ENCODE peak calls at places on chromosome 5, in six cellular contexts. One of them, this sample, is unnamed.

GRCh38 chr5:10384483-10384882 is 31.0 kb downstream of the MARCHF6 start:
- DNase-seq in posterior vena cava: no peak
- DNase-seq in stimulated activated CD4-positive, alpha-beta T cell treated with anti-CD3 and anti-CD28 coated beads, Interleukin-15, amount 100 ng/mL, for 1 hour: no peak
- DNase-seq in hippocampal formation: no peak
- DNase-seq in hepatic stellate cell: no peak
- DNase-seq in amniotic stem cell: no peak
- DNase-seq in this sample: no peak

GRCh38 chr5:462051-462481 is 19.1 kb downstream of the EXOC3 start:
- DNase-seq in posterior vena cava: peak
- DNase-seq in stimulated activated CD4-positive, alpha-beta T cell treated with anti-CD3 and anti-CD28 coated beads, Interleukin-15, amount 100 ng/mL, for 1 hour: no peak
- DNase-seq in hippocampal formation: no peak
- DNase-seq in hepatic stellate cell: no peak
- DNase-seq in amniotic stem cell: no peak
- DNase-seq in this sample: no peak

GRCh38 chr5:56900858-56901578 is 8.4 kb upstream of the SETD9 start:
- DNase-seq in posterior vena cava: no peak
- DNase-seq in stimulated activated CD4-positive, alpha-beta T cell treated with anti-CD3 and anti-CD28 coated beads, Interleukin-15, amount 100 ng/mL, for 1 hour: no peak
- DNase-seq in hippocampal formation: peak
- DNase-seq in hepatic stellate cell: peak
- DNase-seq in amniotic stem cell: peak
- DNase-seq in this sample: no peak

GRCh38 chr5:169688106-169688505 is 51.0 kb downstream of the DOCK2 start:
- DNase-seq in posterior vena cava: no peak
- DNase-seq in stimulated activated CD4-positive, alpha-beta T cell treated with anti-CD3 and anti-CD28 coated beads, Interleukin-15, amount 100 ng/mL, for 1 hour: no peak
- DNase-seq in hippocampal formation: no peak
- DNase-seq in hepatic stellate cell: no peak
- DNase-seq in amniotic stem cell: no peak
- DNase-seq in this sample: no peak

GRCh38 chr5:1793966-1794895 is 5.4 kb downstream of the MRPL36 start:
- DNase-seq in posterior vena cava: peak
- DNase-seq in stimulated activated CD4-positive, alpha-beta T cell treated with anti-CD3 and anti-CD28 coated beads, Interleukin-15, amount 100 ng/mL, for 1 hour: no peak
- DNase-seq in hippocampal formation: no peak
- DNase-seq in hepatic stellate cell: peak
- DNase-seq in amniotic stem cell: no peak
- DNase-seq in this sample: no peak

GRCh38 chr5:417765-418559 is 25.0 kb upstream of the EXOC3 start:
- DNase-seq in posterior vena cava: no peak
- DNase-seq in stimulated activated CD4-positive, alpha-beta T cell treated with anti-CD3 and anti-CD28 coated beads, Interleukin-15, amount 100 ng/mL, for 1 hour: no peak
- DNase-seq in hippocampal formation: no peak
- DNase-seq in hepatic stellate cell: no peak
- DNase-seq in amniotic stem cell: no peak
- DNase-seq in this sample: no peak

GRCh38 chr5:32600057-32600622 is 14.8 kb downstream of the SUB1 start:
- DNase-seq in posterior vena cava: no peak
- DNase-seq in stimulated activated CD4-positive, alpha-beta T cell treated with anti-CD3 and anti-CD28 coated beads, Interleukin-15, amount 100 ng/mL, for 1 hour: no peak
- DNase-seq in hippocampal formation: no peak
- DNase-seq in hepatic stellate cell: peak
- DNase-seq in amniotic stem cell: peak
- DNase-seq in this sample: no peak

GRCh38 chr5:58325950-58326500 is 133.9 kb downstream of the PLK2 start:
- DNase-seq in posterior vena cava: no peak
- DNase-seq in stimulated activated CD4-positive, alpha-beta T cell treated with anti-CD3 and anti-CD28 coated beads, Interleukin-15, amount 100 ng/mL, for 1 hour: no peak
- DNase-seq in hippocampal formation: no peak
- DNase-seq in hepatic stellate cell: no peak
- DNase-seq in amniotic stem cell: no peak
- DNase-seq in this sample: no peak

GRCh38 chr5:132057498-132058255 is 2.8 kb upstream of the IL3 start:
- DNase-seq in posterior vena cava: no peak
- DNase-seq in stimulated activated CD4-positive, alpha-beta T cell treated with anti-CD3 and anti-CD28 coated beads, Interleukin-15, amount 100 ng/mL, for 1 hour: no peak
- DNase-seq in hippocampal formation: no peak
- DNase-seq in hepatic stellate cell: peak
- DNase-seq in amniotic stem cell: no peak
- DNase-seq in this sample: no peak

GRCh38 chr5:124114911-124115310 is 602.9 kb downstream of the CSNK1G3 start:
- DNase-seq in posterior vena cava: no peak
- DNase-seq in stimulated activated CD4-positive, alpha-beta T cell treated with anti-CD3 and anti-CD28 coated beads, Interleukin-15, amount 100 ng/mL, for 1 hour: no peak
- DNase-seq in hippocampal formation: no peak
- DNase-seq in hepatic stellate cell: no peak
- DNase-seq in amniotic stem cell: no peak
- DNase-seq in this sample: no peak

GRCh38 chr5:52674815-52675545 is 112.7 kb upstream of the ITGA1 start:
- DNase-seq in posterior vena cava: no peak
- DNase-seq in stimulated activated CD4-positive, alpha-beta T cell treated with anti-CD3 and anti-CD28 coated beads, Interleukin-15, amount 100 ng/mL, for 1 hour: no peak
- DNase-seq in hippocampal formation: no peak
- DNase-seq in hepatic stellate cell: peak
- DNase-seq in amniotic stem cell: peak
- DNase-seq in this sample: no peak

GRCh38 chr5:7878381-7878873 is 9.5 kb downstream of the MTRR start:
- DNase-seq in posterior vena cava: no peak
- DNase-seq in stimulated activated CD4-positive, alpha-beta T cell treated with anti-CD3 and anti-CD28 coated beads, Interleukin-15, amount 100 ng/mL, for 1 hour: no peak
- DNase-seq in hippocampal formation: no peak
- DNase-seq in hepatic stellate cell: no peak
- DNase-seq in amniotic stem cell: no peak
- DNase-seq in this sample: no peak

GRCh38 chr5:172769598-172770373 is 1.2 kb downstream of the DUSP1 start:
- DNase-seq in posterior vena cava: peak
- DNase-seq in stimulated activated CD4-positive, alpha-beta T cell treated with anti-CD3 and anti-CD28 coated beads, Interleukin-15, amount 100 ng/mL, for 1 hour: no peak
- DNase-seq in hippocampal formation: no peak
- DNase-seq in hepatic stellate cell: peak
- DNase-seq in amniotic stem cell: no peak
- DNase-seq in this sample: no peak

GRCh38 chr5:39175273-39175955 is 43.9 kb downstream of the FYB1 start:
- DNase-seq in posterior vena cava: no peak
- DNase-seq in stimulated activated CD4-positive, alpha-beta T cell treated with anti-CD3 and anti-CD28 coated beads, Interleukin-15, amount 100 ng/mL, for 1 hour: no peak
- DNase-seq in hippocampal formation: no peak
- DNase-seq in hepatic stellate cell: no peak
- DNase-seq in amniotic stem cell: no peak
- DNase-seq in this sample: no peak

GRCh38 chr5:66653380-66653779 is 57.2 kb downstream of the MAST4 start:
- DNase-seq in posterior vena cava: no peak
- DNase-seq in stimulated activated CD4-positive, alpha-beta T cell treated with anti-CD3 and anti-CD28 coated beads, Interleukin-15, amount 100 ng/mL, for 1 hour: no peak
- DNase-seq in hippocampal formation: no peak
- DNase-seq in hepatic stellate cell: no peak
- DNase-seq in amniotic stem cell: no peak
- DNase-seq in this sample: no peak

GRCh38 chr5:81884871-81885270 is 87.0 kb upstream of the ATG10 start:
- DNase-seq in posterior vena cava: no peak
- DNase-seq in stimulated activated CD4-positive, alpha-beta T cell treated with anti-CD3 and anti-CD28 coated beads, Interleukin-15, amount 100 ng/mL, for 1 hour: no peak
- DNase-seq in hippocampal formation: peak
- DNase-seq in hepatic stellate cell: no peak
- DNase-seq in amniotic stem cell: no peak
- DNase-seq in this sample: no peak

GRCh38 chr5:96350678-96351077 is 82.4 kb downstream of the PCSK1 start:
- DNase-seq in posterior vena cava: no peak
- DNase-seq in stimulated activated CD4-positive, alpha-beta T cell treated with anti-CD3 and anti-CD28 coated beads, Interleukin-15, amount 100 ng/mL, for 1 hour: no peak
- DNase-seq in hippocampal formation: no peak
- DNase-seq in hepatic stellate cell: no peak
- DNase-seq in amniotic stem cell: no peak
- DNase-seq in this sample: no peak

GRCh38 chr5:141001466-141001853 is 35.2 kb downstream of the PCDHAC2 start:
- DNase-seq in posterior vena cava: no peak
- DNase-seq in stimulated activated CD4-positive, alpha-beta T cell treated with anti-CD3 and anti-CD28 coated beads, Interleukin-15, amount 100 ng/mL, for 1 hour: no peak
- DNase-seq in hippocampal formation: no peak
- DNase-seq in hepatic stellate cell: no peak
- DNase-seq in amniotic stem cell: no peak
- DNase-seq in this sample: no peak

GRCh38 chr5:7078901-7079300 is 317.0 kb upstream of the ADCY2 start:
- DNase-seq in posterior vena cava: no peak
- DNase-seq in stimulated activated CD4-positive, alpha-beta T cell treated with anti-CD3 and anti-CD28 coated beads, Interleukin-15, amount 100 ng/mL, for 1 hour: no peak
- DNase-seq in hippocampal formation: no peak
- DNase-seq in hepatic stellate cell: no peak
- DNase-seq in amniotic stem cell: no peak
- DNase-seq in this sample: no peak